ENCODE peak calls at places on chromosomes 6 and 20, in four cellular contexts. E, T, P and X are unnamed samples.

GRCh38 chr20:61699184-61700066 is 366.3 kb downstream of the TAF4 start:
- DNase-seq in E (no peak), T (no peak), P (no peak), X (no peak)

GRCh38 chr20:24698189-24698588 is 228.8 kb downstream of the SYNDIG1 start:
- DNase-seq in E (no peak), T (no peak), P (no peak), X (no peak)

GRCh38 chr6:16184554-16184953 is 53.8 kb upstream of the GMPR start:
- DNase-seq in E (no peak), T (no peak), P (no peak), X (no peak)

GRCh38 chr6:43120938-43121913 is 45.1 kb downstream of the PTK7 start:
- DNase-seq in E (peak), T (no peak), P (peak), X (peak)

GRCh38 chr20:8213831-8214587 is 81.9 kb downstream of the PLCB1 start:
- DNase-seq in E (no peak), T (peak), P (no peak), X (no peak)

GRCh38 chr6:112311950-112312547 is 35.1 kb upstream of the RFPL4B start:
- DNase-seq in E (no peak), T (peak), P (peak), X (no peak)

GRCh38 chr6:148455225-148455624 is 112.6 kb downstream of the SASH1 start:
- DNase-seq in E (peak), T (no peak), P (no peak), X (no peak)

GRCh38 chr20:59398552-59399265 is 98.3 kb downstream of the EDN3 start:
- DNase-seq in E (no peak), T (no peak), P (no peak), X (no peak)

GRCh38 chr20:15011631-15012030 is 674.2 kb upstream of the FLRT3 start:
- DNase-seq in E (no peak), T (no peak), P (no peak), X (no peak)

GRCh38 chr20:605237-605636 is 4.9 kb downstream of the TCF15 start:
- DNase-seq in E (no peak), T (no peak), P (no peak), X (no peak)

GRCh38 chr20:5870462-5871021 is 79.8 kb downstream of the TRMT6 start:
- DNase-seq in E (no peak), T (no peak), P (no peak), X (no peak)

GRCh38 chr6:134472046-134472445 is 154.1 kb upstream of the SGK1 start:
- DNase-seq in E (no peak), T (no peak), P (no peak), X (no peak)

GRCh38 chr20:10239954-10240353 is 21.3 kb downstream of the SNAP25 start:
- DNase-seq in E (peak), T (no peak), P (no peak), X (peak)

GRCh38 chr6:126773122-126773805 is 345.2 kb upstream of the RSPO3 start:
- DNase-seq in E (peak), T (no peak), P (no peak), X (no peak)

GRCh38 chr20:8756410-8756809 is 312.5 kb upstream of the PLCB4 start:
- DNase-seq in E (peak), T (no peak), P (peak), X (peak)

GRCh38 chr20:62576815-62577214 is 65.5 kb upstream of the SLCO4A1 start:
- DNase-seq in E (peak), T (no peak), P (peak), X (no peak)